ENCODE peak calls at places on chromosomes 11 and 22, in four cellular contexts. O, E, H and Z are unnamed samples.

GRCh38 chr22:24069721-24070120 is 58.6 kb downstream of the CABIN1 start:
- DNase-seq in O (no peak), E (no peak), H (no peak), Z (no peak)

GRCh38 chr11:63793163-63793562 is 20.1 kb upstream of the SPINDOC start:
- DNase-seq in O (no peak), E (no peak), H (no peak), Z (no peak)

GRCh38 chr22:39665661-39666431 is 95.3 kb downstream of the CACNA1I start:
- DNase-seq in O (no peak), E (no peak), H (no peak), Z (no peak)

GRCh38 chr11:108870373-108871020 is 205.6 kb downstream of the DDX10 start:
- DNase-seq in O (no peak), E (no peak), H (no peak), Z (no peak)

GRCh38 chr11:34570584-34570983 is 50.3 kb upstream of the EHF start:
- DNase-seq in O (no peak), E (no peak), H (no peak), Z (no peak)

GRCh38 chr11:66326261-66327111 is 9.6 kb upstream of the CD248 start:
- DNase-seq in O (no peak), E (no peak), H (no peak), Z (no peak)

GRCh38 chr11:121226415-121227263 is 65.9 kb upstream of the SC5D start:
- DNase-seq in O (no peak), E (no peak), H (no peak), Z (no peak)

GRCh38 chr11:5204787-5205186 is 4.3 kb upstream of the OR51V1 start:
- DNase-seq in O (peak), E (peak), H (no peak), Z (no peak)

GRCh38 chr11:36155770-36156485 is 133.3 kb downstream of the COMMD9 start:
- DNase-seq in O (no peak), E (no peak), H (no peak), Z (no peak)

GRCh38 chr11:79084382-79084781 is 356.4 kb downstream of the TENM4 start:
- DNase-seq in O (no peak), E (no peak), H (no peak), Z (no peak)

GRCh38 chr11:107957109-107957588 is 28.9 kb downstream of the RAB39A start:
- DNase-seq in O (no peak), E (no peak), H (peak), Z (no peak)

GRCh38 chr11:1896468-1896867 is 4.8 kb upstream of the PRR33 start:
- DNase-seq in O (no peak), E (no peak), H (no peak), Z (no peak)

GRCh38 chr11:68212421-68213134 is 518 bp downstream of the KMT5B start:
- DNase-seq in O (peak), E (peak), H (no peak), Z (peak)

GRCh38 chr11:34750692-34751405 is 130.0 kb downstream of the EHF start:
- DNase-seq in O (no peak), E (no peak), H (no peak), Z (no peak)

GRCh38 chr22:49604732-49605302 is 222.9 kb downstream of the BRD1 start:
- DNase-seq in O (no peak), E (no peak), H (no peak), Z (no peak)

GRCh38 chr22:19187716-19188563 is 9.4 kb upstream of the SLC25A1 start:
- DNase-seq in O (no peak), E (no peak), H (no peak), Z (no peak)

GRCh38 chr11:124863137-124863825 is 2.0 kb upstream of the ROBO3 start:
- DNase-seq in O (no peak), E (no peak), H (no peak), Z (no peak)

GRCh38 chr11:35419713-35420333 is 465 bp upstream of the SLC1A2 start:
- DNase-seq in O (no peak), E (no peak), H (no peak), Z (no peak)

GRCh38 chr11:116189378-116190170 is 583.2 kb downstream of the BUD13 start:
- DNase-seq in O (no peak), E (no peak), H (no peak), Z (no peak)

GRCh38 chr11:34344410-34345011 is 13.3 kb downstream of the ABTB2 start:
- DNase-seq in O (no peak), E (no peak), H (no peak), Z (no peak)

GRCh38 chr22:29837780-29838598 is at the start of gene ASCC2:
- DNase-seq in O (peak), E (peak), H (peak), Z (peak)
- TF ChIP-seq POLR2AphosphoS5 in O (peak), E (peak), H (peak), Z (peak)

GRCh38 chr22:22369962-22370265 is 125.3 kb downstream of the VPREB1 start:
- DNase-seq in O (peak), E (peak), H (no peak), Z (no peak)

GRCh38 chr22:22372063-22372462 is 127.5 kb downstream of the VPREB1 start:
- DNase-seq in O (no peak), E (no peak), H (no peak), Z (no peak)

GRCh38 chr22:22374163-22374562 is 129.6 kb downstream of the VPREB1 start:
- DNase-seq in O (peak), E (no peak), H (no peak), Z (no peak)

GRCh38 chr22:22368516-22368915 is 123.9 kb downstream of the VPREB1 start:
- DNase-seq in O (no peak), E (no peak), H (no peak), Z (no peak)

DNA sequence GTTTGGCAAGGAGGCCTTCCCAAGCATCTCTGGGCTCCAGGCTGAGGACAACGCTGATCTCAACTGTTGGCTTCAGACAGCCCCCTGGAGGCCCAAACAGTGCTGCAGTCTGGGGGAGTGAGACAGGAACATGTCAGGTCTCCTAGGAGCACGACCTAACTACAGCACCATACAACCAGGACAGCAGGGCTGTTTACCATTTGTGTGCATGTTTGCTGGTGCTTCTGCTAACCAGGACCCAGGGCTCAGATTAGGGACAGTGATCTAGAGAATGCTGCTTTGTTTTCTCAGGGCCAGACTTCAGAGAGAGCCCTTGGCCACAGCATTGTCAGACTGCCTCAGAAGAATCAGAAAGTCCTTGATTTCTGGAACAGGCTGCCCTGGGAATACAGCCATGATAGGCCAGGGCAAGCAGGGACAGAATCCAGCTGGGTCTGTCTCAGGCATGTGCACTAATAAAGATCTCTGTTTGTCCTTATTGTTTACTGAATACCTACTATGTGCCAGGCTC is 126.5 kb downstream of the VPREB1 start:
- DNase-seq in O (peak), E (no peak), H (no peak), Z (no peak)
- TF ChIP-seq SPI1 in O (no peak), E (no peak), H (no peak), Z (no peak)

GRCh38 chr11:128135451-128135850 is 451.9 kb downstream of the ETS1 start:
- DNase-seq in O (no peak), E (no peak), H (no peak), Z (no peak)
- TF ChIP-seq POLR2AphosphoS5 in O (no peak), E (no peak), H (no peak), Z (no peak)

GRCh38 chr11:11157201-11157600 is 195.8 kb downstream of the CSNK2A3 start:
- DNase-seq in O (peak), E (peak), H (no peak), Z (peak)

GRCh38 chr11:11152877-11153276 is 200.2 kb downstream of the CSNK2A3 start:
- DNase-seq in O (no peak), E (no peak), H (no peak), Z (no peak)

GRCh38 chr11:11155962-11156815 is 196.9 kb downstream of the CSNK2A3 start:
- DNase-seq in O (peak), E (no peak), H (no peak), Z (peak)
- TF ChIP-seq SPI1 in O (no peak), E (no peak), H (no peak), Z (no peak)

GRCh38 chr11:7671347-7671746 is 2.0 kb downstream of the CYB5R2 start:
- DNase-seq in O (no peak), E (no peak), H (no peak), Z (no peak)

GRCh38 chr11:7671807-7672206 is 1.5 kb downstream of the CYB5R2 start:
- DNase-seq in O (no peak), E (no peak), H (peak), Z (no peak)

GRCh38 chr11:7672276-7672959 is 882 bp downstream of the CYB5R2 start:
- DNase-seq in O (no peak), E (no peak), H (no peak), Z (no peak)

GRCh38 chr11:7673724-7674434 is 579 bp upstream of the CYB5R2 start:
- DNase-seq in O (peak), E (no peak), H (no peak), Z (no peak)

DNA sequence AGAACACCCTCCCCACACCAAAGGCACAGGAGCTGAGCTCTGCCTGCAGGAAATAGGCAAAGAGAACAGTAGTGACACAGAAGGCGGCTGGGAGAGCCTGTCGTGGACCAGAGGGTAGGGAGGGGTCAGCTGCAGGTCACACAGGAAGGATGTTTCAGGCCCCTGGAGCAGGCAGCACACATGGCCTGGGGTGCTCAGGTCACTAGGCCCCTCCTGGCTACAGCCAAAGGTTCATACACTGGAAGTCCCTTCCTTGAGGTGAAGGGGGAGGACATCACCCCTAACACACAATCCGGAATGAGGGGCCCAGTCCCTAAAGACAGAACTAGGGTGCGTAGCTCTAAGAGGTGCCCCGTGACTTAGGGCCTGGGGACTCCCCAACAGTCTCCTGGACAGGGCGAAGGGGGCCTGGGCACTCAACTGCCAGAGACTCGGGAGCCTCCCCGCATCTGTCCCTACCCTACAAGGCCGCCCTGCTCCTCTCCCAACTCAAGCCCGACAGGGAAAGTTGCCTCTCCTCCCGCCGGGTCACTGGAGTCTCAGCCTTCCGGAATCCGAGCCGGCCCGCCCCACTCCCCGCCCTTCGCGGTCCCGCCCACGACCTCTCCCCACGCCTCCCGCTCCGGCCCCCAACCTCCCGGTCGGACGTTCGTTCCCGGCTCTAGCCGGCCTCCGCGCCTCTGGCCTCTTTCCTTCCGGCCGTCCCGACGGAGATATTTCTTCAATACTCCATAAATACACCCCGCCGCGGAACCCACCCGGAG is at the start of gene CYB5R2:
- DNase-seq in O (peak), E (no peak), H (no peak), Z (no peak)
- TF ChIP-seq POLR2AphosphoS5 in O (no peak), E (no peak), H (peak), Z (no peak)

DNA sequence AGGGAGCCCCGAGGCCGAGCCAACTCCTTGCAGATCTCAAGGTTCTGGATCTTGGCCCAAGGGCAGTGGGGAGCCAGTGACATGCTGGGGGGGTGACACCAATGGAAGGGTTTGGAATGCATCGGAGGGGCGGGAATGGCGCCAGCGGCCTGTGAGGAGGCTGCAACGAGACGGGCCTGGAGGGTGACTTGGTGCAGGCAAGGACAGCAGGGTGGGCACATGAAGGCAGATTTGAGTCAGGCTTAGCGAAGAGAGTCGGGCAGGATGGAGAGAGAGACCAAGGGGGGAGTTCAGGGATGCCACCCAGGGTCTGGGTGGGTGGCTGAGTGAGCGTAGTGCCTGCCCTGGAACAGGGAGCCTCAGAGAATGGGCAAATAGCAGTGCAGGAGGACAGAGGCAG is 23.2 kb downstream of the ELFN2 start:
- DNase-seq in O (no peak), E (no peak), H (no peak), Z (no peak)
- TF ChIP-seq SPI1 in O (no peak), E (no peak), H (no peak), Z (no peak)

DNA sequence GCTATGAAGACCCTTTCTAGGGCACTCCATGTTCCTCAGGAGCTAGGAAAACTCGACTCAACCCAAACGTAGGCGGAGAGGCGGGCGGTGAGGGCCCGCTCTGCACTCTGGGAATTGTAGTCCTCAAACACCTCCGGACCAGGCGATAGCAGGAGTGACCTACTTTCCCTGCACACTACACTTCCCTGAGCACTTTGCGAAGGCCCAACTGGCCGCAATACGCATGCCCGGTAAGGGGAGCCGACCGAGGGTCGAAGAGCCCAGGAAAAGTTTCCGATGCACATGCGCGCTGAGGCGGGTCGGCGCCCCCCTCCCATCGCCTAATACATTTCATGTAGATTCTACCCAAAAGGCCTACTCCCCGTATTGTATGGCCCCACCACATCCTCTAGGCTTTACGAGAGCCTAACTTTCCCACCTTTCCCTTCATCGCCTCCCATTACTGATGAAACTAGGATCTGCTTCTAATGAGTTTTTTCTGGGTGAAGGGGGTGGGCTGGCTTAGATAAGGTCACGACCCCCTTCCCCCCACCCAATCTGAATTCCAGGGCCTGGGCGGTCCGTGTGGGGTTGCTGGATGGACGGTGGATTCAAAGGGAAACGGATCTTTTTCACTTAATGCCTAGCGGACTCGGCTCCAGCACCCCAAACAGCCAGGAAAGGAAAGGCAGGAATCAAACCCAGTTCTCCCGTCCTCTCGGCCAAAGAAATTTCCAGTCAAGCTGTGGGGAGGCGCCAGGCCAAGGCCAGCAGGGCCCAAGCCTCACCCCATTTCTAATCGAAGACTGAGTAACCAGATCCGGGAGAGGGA is 2.0 kb downstream of the TOB2 start:
- DNase-seq in O (peak), E (peak), H (peak), Z (peak)
- TF ChIP-seq POLR2AphosphoS5 in O (no peak), E (no peak), H (peak), Z (no peak)